ENCODE peak calls at places on chromosomes 7 and 10, in eight cellular contexts. S, H, T, O, R, W, C and X are unnamed samples.

GRCh38 chr10:88071814-88072380 is 208.5 kb downstream of the PTEN start:
- DNase-seq in O (no peak), W (no peak), C (no peak), H (no peak), R (no peak), T (no peak), S (no peak), X (no peak)

GRCh38 chr10:88657901-88658300 is 6.3 kb upstream of the LIPF start:
- DNase-seq in C (no peak), O (peak), H (peak), W (no peak), S (no peak), T (no peak), R (no peak), X (no peak)

GRCh38 chr10:15539262-15539661 is 168.2 kb upstream of the FAM171A1 start:
- DNase-seq in W (no peak), O (no peak), H (peak), C (no peak), R (no peak), T (no peak), S (no peak), X (no peak)

GRCh38 chr7:111438369-111439289 is 123.7 kb downstream of the IMMP2L start:
- DNase-seq in S (no peak), R (no peak), T (no peak), H (peak), O (peak), W (no peak), C (no peak), X (no peak)

GRCh38 chr10:79223346-79224048 is 123.8 kb upstream of the PPIF start:
- DNase-seq in H (no peak), R (peak), T (peak), S (no peak), O (peak), W (no peak), C (no peak), X (peak)

GRCh38 chr10:3195706-3196105 is 23.1 kb upstream of the PITRM1 start:
- DNase-seq in W (no peak), S (no peak), C (no peak), H (no peak), T (no peak), R (no peak), O (no peak), X (no peak)

GRCh38 chr10:66917104-66917503 is 8.7 kb upstream of the LRRTM3 start:
- DNase-seq in R (no peak), W (no peak), O (no peak), S (no peak), H (no peak), C (no peak), T (peak), X (no peak)

GRCh38 chr10:130994191-130994590 is 317.3 kb downstream of the TCERG1L start:
- DNase-seq in R (no peak), W (no peak), O (no peak), S (no peak), C (no peak), H (no peak), T (no peak), X (no peak)

GRCh38 chr10:24496066-24496465 is 227.6 kb downstream of the ARHGAP21 start:
- DNase-seq in S (no peak), O (no peak), W (no peak), H (no peak), R (no peak), T (no peak), C (no peak), X (no peak)

GRCh38 chr10:133272301-133272963 is 4.2 kb downstream of the ADAM8 start:
- DNase-seq in H (no peak), S (no peak), W (no peak), R (no peak), C (no peak), O (no peak), T (no peak), X (no peak)

GRCh38 chr7:47349401-47349800 is 232.5 kb downstream of the TNS3 start:
- DNase-seq in O (no peak), W (no peak), S (no peak), H (no peak), R (no peak), C (no peak), T (no peak), X (no peak)